ENCODE peak calls at places on chromosome 9, in ten cellular contexts. L, U, S, K, R, H, J, I, N and P are unnamed samples.

GRCh38 chr9:122190597-122191381 is 31.1 kb downstream of the MORN5 start:
- DNase-seq in L (no peak), U (no peak), S (peak; percentile 7), K (no peak), R (no peak), H (no peak), J (peak; percentile 43), I (peak; percentile 34), N (no peak), P (no peak)

GRCh38 chr9:4680178-4680535 is 788 bp downstream of the CDC37L1 start:
- DNase-seq in L (peak; percentile 50), U (no peak), S (no peak), K (no peak), R (no peak), H (no peak), J (no peak), I (no peak), N (no peak), P (no peak)

GRCh38 chr9:31587176-31587575 is 797.3 kb upstream of the ACO1 start:
- DNase-seq in L (no peak), U (no peak), S (no peak), K (no peak), R (no peak), H (no peak), J (no peak), I (no peak), N (no peak), P (no peak)

GRCh38 chr9:136225366-136225747 is 20.3 kb downstream of the QSOX2 start:
- DNase-seq in L (no peak), U (no peak), S (no peak), K (no peak), R (no peak), H (no peak), J (no peak), I (no peak), N (no peak), P (no peak)

GRCh38 chr9:129407905-129408452 is 212.9 kb downstream of the C9orf50 start:
- DNase-seq in L (no peak), U (no peak), S (no peak), K (no peak), R (no peak), H (no peak), J (no peak), I (no peak), N (no peak), P (no peak)

GRCh38 chr9:74035786-74036185 is 461.3 kb upstream of the RORB start:
- DNase-seq in L (peak; percentile 11), U (no peak), S (no peak), K (no peak), R (no peak), H (no peak), J (no peak), I (no peak), N (no peak), P (no peak)

GRCh38 chr9:95373069-95373681 is 55.7 kb upstream of the FANCC start:
- DNase-seq in L (no peak), U (no peak), S (no peak), K (peak; percentile 14), R (no peak), H (peak; percentile 78), J (no peak), I (peak; percentile 67), N (no peak), P (no peak)

GRCh38 chr9:124392855-124393460 is 22.3 kb downstream of the PSMB7 start:
- DNase-seq in L (peak; percentile 63), U (no peak), S (peak; percentile 72), K (no peak), R (no peak), H (peak; percentile 99), J (no peak), I (peak; percentile 29), N (peak; percentile 66), P (no peak)

GRCh38 chr9:96209407-96210031 is 92.5 kb downstream of the HSD17B3 start:
- DNase-seq in L (peak; percentile 40), U (no peak), S (no peak), K (no peak), R (no peak), H (peak; percentile 83), J (no peak), I (no peak), N (no peak), P (no peak)

GRCh38 chr9:6243746-6244145 is 28.1 kb downstream of the IL33 start:
- DNase-seq in L (peak; percentile 35), U (no peak), S (no peak), K (no peak), R (no peak), H (no peak), J (peak; percentile 42), I (no peak), N (no peak), P (no peak)

GRCh38 chr9:122991370-122991830 is 42.1 kb upstream of the GPR21 start:
- DNase-seq in L (peak; percentile 92), U (peak; percentile 28), S (no peak), K (no peak), R (no peak), H (peak; percentile 92), J (peak; percentile 51), I (no peak), N (peak; percentile 44), P (peak; percentile 7)

GRCh38 chr9:90975666-90976538 is 174.3 kb downstream of the SYK start:
- DNase-seq in L (no peak), U (no peak), S (no peak), K (no peak), R (no peak), H (no peak), J (no peak), I (no peak), N (no peak), P (no peak)

GRCh38 chr9:35756743-35757526 is 2.9 kb upstream of the MSMP start:
- DNase-seq in L (no peak), U (peak; percentile 85), S (peak; percentile 62), K (peak; percentile 29), R (peak; percentile 24), H (peak; percentile 49), J (peak; percentile 58), I (peak; percentile 60), N (peak; percentile 77), P (no peak)

GRCh38 chr9:129206401-129206800 is 28.3 kb upstream of the IER5L start:
- DNase-seq in L (no peak), U (no peak), S (no peak), K (no peak), R (no peak), H (no peak), J (no peak), I (no peak), N (no peak), P (no peak)

GRCh38 chr9:36935332-36935731 is 98.7 kb downstream of the PAX5 start:
- DNase-seq in L (no peak), U (no peak), S (no peak), K (no peak), R (no peak), H (no peak), J (no peak), I (no peak), N (no peak), P (no peak)

GRCh38 chr9:19028835-19029451 is 4.1 kb downstream of the SAXO1 start:
- DNase-seq in L (peak; percentile 87), U (peak; percentile 60), S (peak; percentile 5), K (peak; percentile 68), R (no peak), H (peak; percentile 59), J (peak; percentile 26), I (peak; percentile 42), N (peak; percentile 77), P (no peak)

GRCh38 chr9:800561-800960 is 40.9 kb upstream of the DMRT1 start:
- DNase-seq in L (no peak), U (no peak), S (no peak), K (no peak), R (no peak), H (peak; percentile 35), J (no peak), I (no peak), N (no peak), P (no peak)

GRCh38 chr9:35341021-35341420 is 148.9 kb upstream of the RUSC2 start:
- DNase-seq in L (no peak), U (no peak), S (no peak), K (no peak), R (no peak), H (no peak), J (no peak), I (no peak), N (no peak), P (no peak)

GRCh38 chr9:112224401-112225289 is 49.5 kb upstream of the SUSD1 start:
- DNase-seq in L (peak; percentile 53), U (no peak), S (no peak), K (no peak), R (no peak), H (peak; percentile 3), J (no peak), I (no peak), N (no peak), P (no peak)

GRCh38 chr9:35616681-35617459 is 1.3 kb downstream of the CD72 start:
- DNase-seq in L (peak; percentile 62), U (peak; percentile 77), S (no peak), K (peak; percentile 10), R (peak; percentile 52), H (no peak), J (peak; percentile 72), I (no peak), N (peak; percentile 72), P (peak; percentile 42)

GRCh38 chr9:134065720-134066419 is 2.0 kb downstream of the BRD3 start:
- DNase-seq in L (peak; percentile 74), U (no peak), S (no peak), K (no peak), R (peak; percentile 37), H (peak; percentile 64), J (peak; percentile 82), I (no peak), N (peak; percentile 28), P (peak; percentile 42)

GRCh38 chr9:84823426-84824271 is 154.1 kb downstream of the NTRK2 start:
- DNase-seq in L (no peak), U (peak; percentile 12), S (no peak), K (no peak), R (no peak), H (no peak), J (no peak), I (no peak), N (no peak), P (no peak)

GRCh38 chr9:112086627-112087026 is 88.5 kb downstream of the SUSD1 start:
- DNase-seq in L (peak; percentile 64), U (no peak), S (no peak), K (peak; percentile 4), R (no peak), H (peak; percentile 35), J (no peak), I (no peak), N (no peak), P (no peak)

GRCh38 chr9:70932097-70932496 is 189.3 kb downstream of the TRPM3 start:
- DNase-seq in L (no peak), U (no peak), S (no peak), K (no peak), R (no peak), H (no peak), J (no peak), I (no peak), N (no peak), P (no peak)

GRCh38 chr9:82488319-82488701 is 499.7 kb downstream of the SPATA31D1 start:
- DNase-seq in L (no peak), U (peak; percentile 19), S (no peak), K (no peak), R (no peak), H (no peak), J (no peak), I (no peak), N (no peak), P (no peak)

GRCh38 chr9:2559212-2560152 is 62.1 kb upstream of the VLDLR start:
- DNase-seq in L (peak; percentile 95), U (peak; percentile 92), S (peak; percentile 46), K (no peak), R (no peak), H (peak; percentile 78), J (no peak), I (no peak), N (peak; percentile 73), P (no peak)

GRCh38 chr9:137305060-137305787 is 3.2 kb upstream of the NRARP start:
- DNase-seq in L (peak; percentile 41), U (peak; percentile 78), S (no peak), K (no peak), R (peak; percentile 40), H (no peak), J (peak; percentile 83), I (peak; percentile 77), N (no peak), P (no peak)